ENCODE peak calls at places on chromosomes 7 and 10, in ten cellular contexts. A, E, V, B, O, J, P, N, T and I are unnamed samples.

GRCh38 chr10:59995862-59996261 is 89.5 kb upstream of the CCDC6 start:
- DNase-seq in A (no peak), E (no peak), V (peak; percentile 38), B (no peak), O (no peak), J (no peak), P (no peak), N (no peak), T (no peak), I (no peak)

GRCh38 chr7:149245744-149246143 is 6.3 kb downstream of the ZNF212 start:
- DNase-seq in A (no peak), E (no peak), V (no peak), B (no peak), O (no peak), J (no peak), P (no peak), N (no peak), T (no peak), I (no peak)

GRCh38 chr7:135121868-135122267 is 26.0 kb upstream of the TMEM140 start:
- DNase-seq in A (no peak), E (peak; percentile 59), V (no peak), B (no peak), O (no peak), J (peak; percentile 72), P (no peak), N (no peak), T (no peak), I (no peak)

GRCh38 chr7:72818663-72819366 is 9.2 kb downstream of the TYW1B start:
- DNase-seq in A (no peak), E (no peak), V (no peak), B (no peak), O (no peak), J (no peak), P (no peak), N (no peak), T (no peak), I (no peak)

GRCh38 chr10:54869022-54869421 is 68.0 kb upstream of the PCDH15 start:
- DNase-seq in A (no peak), E (no peak), V (no peak), B (no peak), O (no peak), J (no peak), P (no peak), N (no peak), T (no peak), I (no peak)

GRCh38 chr10:133422821-133423771 is 1.3 kb downstream of the SPRN start:
- DNase-seq in A (no peak), E (no peak), V (no peak), B (no peak), O (no peak), J (peak; percentile 66), P (no peak), N (no peak), T (peak; percentile 63), I (no peak)

GRCh38 chr10:26792780-26793495 is 67.8 kb downstream of the ABI1 start:
- DNase-seq in A (no peak), E (no peak), V (no peak), B (no peak), O (no peak), J (no peak), P (no peak), N (no peak), T (no peak), I (no peak)

GRCh38 chr7:15885678-15886077 is 199.2 kb upstream of the MEOX2 start:
- DNase-seq in A (no peak), E (no peak), V (no peak), B (no peak), O (no peak), J (no peak), P (no peak), N (no peak), T (no peak), I (no peak)

GRCh38 chr10:69172241-69172998 is 7.6 kb upstream of the SUPV3L1 start:
- DNase-seq in A (no peak), E (no peak), V (no peak), B (peak; percentile 6), O (no peak), J (no peak), P (no peak), N (no peak), T (no peak), I (peak; percentile 10)

GRCh38 chr10:9951481-9952257 is 1066.0 kb upstream of the CELF2 start:
- DNase-seq in A (no peak), E (no peak), V (no peak), B (peak; percentile 23), O (no peak), J (no peak), P (no peak), N (no peak), T (no peak), I (no peak)

GRCh38 chr7:154255324-154255723 is 203.1 kb downstream of the DPP6 start:
- DNase-seq in A (no peak), E (no peak), V (no peak), B (no peak), O (no peak), J (peak; percentile 67), P (no peak), N (no peak), T (no peak), I (no peak)

DNA sequence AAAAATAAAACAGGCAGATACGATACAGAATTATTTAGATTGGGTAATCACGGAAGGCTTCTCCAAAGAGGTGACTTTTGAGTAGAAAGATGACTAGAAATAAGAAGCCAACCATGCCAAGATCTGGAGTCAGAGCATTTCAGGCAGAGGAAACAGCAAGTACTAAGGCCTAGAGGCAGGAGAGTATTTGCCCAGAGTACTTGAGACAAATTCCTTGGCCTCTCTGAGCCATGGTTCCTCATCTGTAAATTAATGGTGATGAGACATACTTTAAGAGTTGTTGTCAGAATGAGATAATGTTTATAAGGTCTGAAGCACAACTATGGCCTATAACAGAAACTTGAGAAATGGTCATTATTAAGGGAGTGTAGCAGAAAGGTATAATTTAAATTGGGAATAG is 15.8 kb upstream of the GPR37 start:
- DNase-seq in A (no peak), E (no peak), V (peak; percentile 34), B (peak; percentile 8), O (no peak), J (no peak), P (no peak), N (no peak), T (no peak), I (no peak)
- H3K4me3 ChIP-seq in A (no peak overlapping the region), E (no peak overlapping the region), V (no peak overlapping the region), B (no peak overlapping the region), O (no peak overlapping the region), J (no peak overlapping the region), P (no peak overlapping the region), N (no peak overlapping the region), T (no peak overlapping the region), I (no peak overlapping the region)

DNA sequence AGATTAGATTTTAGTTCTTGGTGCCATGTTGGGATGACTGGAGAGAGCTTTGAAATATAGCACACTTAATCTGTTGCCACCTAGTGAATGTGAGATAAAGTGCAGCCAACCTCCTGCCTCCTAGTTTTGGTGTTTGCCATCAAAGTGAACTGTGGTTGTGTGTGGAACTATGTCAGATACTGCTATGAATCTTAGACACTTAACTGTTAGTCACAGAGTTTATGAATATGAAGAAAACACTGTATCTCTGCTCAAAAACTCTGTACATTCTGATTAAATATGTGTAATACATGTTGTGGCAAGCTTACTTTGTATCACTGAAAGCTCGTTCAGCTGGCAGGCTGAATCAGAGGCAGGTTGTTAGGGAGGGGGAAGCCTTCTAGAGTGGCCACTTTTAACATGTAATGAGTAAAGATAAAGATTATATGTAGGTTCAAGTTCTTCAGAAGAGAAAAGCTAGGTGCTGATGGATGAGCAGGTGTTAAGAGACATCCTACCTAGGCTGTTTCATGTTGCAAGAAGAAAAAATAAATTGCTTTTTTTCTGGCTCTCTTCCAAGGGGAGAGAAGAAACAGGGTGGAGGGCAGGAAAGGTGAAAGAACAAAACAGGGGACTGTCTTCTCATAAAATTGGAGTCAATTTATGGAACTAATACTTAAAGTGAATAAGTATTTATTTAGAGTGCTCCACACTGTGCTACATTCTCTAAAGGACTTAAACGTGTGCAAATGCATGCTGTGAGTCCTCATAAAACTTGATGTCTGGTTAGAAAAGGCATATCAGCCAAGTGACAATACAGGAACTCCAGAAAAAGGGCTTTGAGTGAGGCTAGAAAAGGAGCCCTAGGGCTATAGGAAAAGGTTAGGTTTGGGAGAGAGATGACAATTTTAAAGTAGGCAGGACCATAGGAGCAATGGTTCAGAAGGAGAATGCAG is 14.1 kb upstream of the LAMB1 start:
- DNase-seq in A (no peak), E (no peak), V (peak; percentile 75), B (peak; percentile 70), O (no peak), J (no peak), P (peak; percentile 74), N (peak; percentile 40), T (no peak), I (peak; percentile 78)
- TF ChIP-seq CTCF in A (no peak), E (no peak), V (peak; percentile 69), B (peak; percentile 43), O (peak; percentile 44), J (peak; percentile 68), P (peak; percentile 59), N (peak; percentile 58), T (no peak), I (peak; percentile 46)

GRCh38 chr7:155455132-155455693 is 2.7 kb upstream of the EN2 start:
- DNase-seq in A (no peak), E (no peak), V (no peak), B (no peak), O (no peak), J (peak; percentile 61), P (no peak), N (no peak), T (no peak), I (no peak)
- H3K4me3 ChIP-seq in A (no peak overlapping the region), E (no peak overlapping the region), V (no peak overlapping the region), B (no peak overlapping the region), O (no peak overlapping the region), J (no peak overlapping the region), P (no peak overlapping the region), N (no peak overlapping the region), T (no peak overlapping the region), I (no peak overlapping the region)

GRCh38 chr7:140655511-140656408 is 15.1 kb upstream of the DENND2A start:
- DNase-seq in A (no peak), E (no peak), V (no peak), B (no peak), O (no peak), J (no peak), P (no peak), N (no peak), T (no peak), I (no peak)

GRCh38 chr7:140656548-140657515 is 15.9 kb upstream of the ADCK2 start:
- DNase-seq in A (no peak), E (peak; percentile 56), V (peak; percentile 74), B (peak; percentile 70), O (no peak), J (no peak), P (peak; percentile 60), N (no peak), T (no peak), I (peak; percentile 79)

GRCh38 chr7:140659727-140660396 is 12.9 kb upstream of the ADCK2 start:
- DNase-seq in A (no peak), E (no peak), V (no peak), B (peak; percentile 71), O (no peak), J (no peak), P (peak; percentile 34), N (no peak), T (no peak), I (no peak)

DNA sequence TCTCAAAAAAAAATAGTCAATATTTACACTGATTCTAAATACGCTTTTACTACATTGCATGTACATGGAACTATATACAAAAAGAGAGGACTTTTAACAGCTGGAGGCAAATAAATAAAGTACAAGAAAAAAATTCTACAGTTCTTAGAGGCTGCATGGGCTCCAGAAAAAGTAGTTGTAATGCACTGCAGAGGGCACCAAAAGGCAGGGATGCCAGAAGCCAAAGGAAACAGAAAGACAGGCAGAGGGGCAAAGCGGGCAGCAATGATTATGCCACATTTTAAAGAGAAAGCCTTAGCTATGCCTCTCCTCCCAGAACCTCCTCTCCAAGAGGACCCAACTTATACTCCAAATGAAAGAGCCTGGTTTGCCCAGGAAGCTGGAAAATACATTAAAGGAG is 11.6 kb upstream of the ADCK2 start:
- DNase-seq in A (no peak), E (no peak), V (no peak), B (peak; percentile 31), O (no peak), J (no peak), P (no peak), N (no peak), T (no peak), I (peak; percentile 55)
- TF ChIP-seq CTCF in A (no peak), E (no peak), V (peak; percentile 43), B (peak; percentile 41), O (peak; percentile 59), J (peak; percentile 22), P (no peak), N (no peak), T (no peak), I (no peak)